ENCODE peak calls at places on chromosomes 13 and 19, in five cellular contexts. G is A549, S is fibroblast of lung, Y is mesendoderm, K is sigmoid colon. Z is an unnamed sample.
A peak's percentile ranks its signal among the peaks of the same experiment; 100 is the strongest.

GRCh38 chr13:48853381-48854102 is 122.2 kb upstream of the FNDC3A start:
- DNase-seq in Y (no peak), K (no peak), S (peak; percentile 56), G (no peak), Z (no peak)

GRCh38 chr13:76512676-76513277 is 373.4 kb downstream of the KCTD12 start:
- DNase-seq in G (peak; percentile 4), Y (no peak), K (no peak), S (peak; percentile 97), Z (no peak)

GRCh38 chr19:41928221-41928683 is at the start of gene ERFL:
- DNase-seq in G (no peak), S (no peak), K (no peak), Y (no peak), Z (no peak)

GRCh38 chr19:54009440-54009839 is 18.0 kb downstream of the CACNG6 start:
- DNase-seq in Y (no peak), S (no peak), K (no peak), G (peak; percentile 80), Z (no peak)

GRCh38 chr19:51107406-51108065 is 673 bp downstream of the CTU1 start:
- DNase-seq in K (no peak), S (peak; percentile 16), Y (peak; percentile 79), G (no peak), Z (no peak)

GRCh38 chr19:55070755-55071502 is 4.7 kb upstream of the EPS8L1 start:
- DNase-seq in G (peak; percentile 79), Y (no peak), K (no peak), S (peak; percentile 64), Z (no peak)

GRCh38 chr13:73924607-73925006 is 209.6 kb downstream of the KLF12 start:
- DNase-seq in S (no peak), Y (no peak), G (no peak), K (no peak), Z (no peak)

GRCh38 chr19:45715139-45715538 is 15.6 kb downstream of the FBXO46 start:
- DNase-seq in S (no peak), G (no peak), K (no peak), Y (no peak), Z (no peak)

GRCh38 chr13:64377606-64378005 is 2852.5 kb downstream of the PCDH9 start:
- DNase-seq in K (no peak), G (no peak), S (no peak), Y (no peak), Z (no peak)

GRCh38 chr19:35621708-35622107 is 7.1 kb upstream of the RBM42 start:
- DNase-seq in S (no peak), K (no peak), Y (no peak), G (no peak), Z (no peak)

GRCh38 chr13:112567161-112567862 is 20.6 kb downstream of the TUBGCP3 start:
- DNase-seq in S (peak; percentile 46), Y (no peak), K (no peak), G (no peak), Z (no peak)

GRCh38 chr19:5292843-5293606 is 47.6 kb downstream of the PTPRS start:
- DNase-seq in K (peak; percentile 86), G (peak; percentile 58), Y (peak; percentile 85), S (peak; percentile 70), Z (peak; percentile 81)

GRCh38 chr13:51785592-51786424 is 18.2 kb downstream of the DHRS12 start:
- DNase-seq in K (peak; percentile 80), Y (peak; percentile 80), S (peak; percentile 64), G (no peak), Z (no peak)

GRCh38 chr13:56720841-56721240 is 419.9 kb upstream of the PRR20A start:
- DNase-seq in K (no peak), Y (no peak), G (no peak), S (no peak), Z (no peak)

GRCh38 chr13:22506286-22506685 is 674.5 kb upstream of the SGCG start:
- DNase-seq in K (no peak), Y (no peak), G (no peak), S (peak; percentile 19), Z (no peak)

GRCh38 chr13:113836917-113837553 is 26.8 kb downstream of the GAS6 start:
- DNase-seq in K (peak; percentile 88), G (peak; percentile 92), S (peak; percentile 93), Y (no peak), Z (no peak)

GRCh38 chr13:112119192-112120030 is 52.5 kb downstream of the SOX1 start:
- DNase-seq in Y (no peak), K (peak; percentile 42), S (no peak), G (no peak), Z (no peak)

GRCh38 chr19:49389406-49389805 is 1.4 kb downstream of the KASH5 start:
- DNase-seq in S (no peak), G (no peak), K (no peak), Y (no peak), Z (no peak)

DNA sequence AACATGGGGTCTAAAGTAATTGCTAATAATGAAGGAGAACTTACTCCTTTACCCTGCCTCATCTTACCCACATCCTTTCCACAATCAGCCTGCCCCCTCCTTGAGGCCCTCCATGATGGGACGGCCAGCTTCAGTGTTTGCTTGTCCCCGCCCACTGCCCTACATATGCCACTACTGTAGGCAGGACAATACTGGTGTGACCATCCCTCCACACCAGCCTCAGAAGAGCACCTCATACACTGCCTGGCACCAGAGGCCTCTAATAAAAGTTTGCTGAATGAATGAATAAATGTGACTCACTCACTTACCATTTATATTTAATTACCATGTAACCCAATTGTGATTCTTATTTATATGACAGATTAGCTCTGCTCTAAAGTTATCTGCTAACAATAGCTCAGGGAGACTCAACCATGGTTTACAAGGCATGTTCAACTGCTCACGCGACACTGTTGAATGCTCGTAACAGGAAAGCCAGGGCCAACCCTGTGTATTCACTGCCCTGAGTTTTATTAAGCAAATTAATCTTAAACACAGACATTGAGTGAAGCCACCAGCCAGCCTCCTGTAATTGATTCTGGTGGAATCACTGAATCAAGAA is 65.9 kb upstream of the DOCK9 start:
- DNase-seq in K (no peak), G (no peak), S (no peak), Y (no peak), Z (no peak)
- H3K27ac ChIP-seq in K (no peak overlapping the region), G (no peak overlapping the region), S (no peak overlapping the region), Y (no peak overlapping the region), Z (no peak overlapping the region)

GRCh38 chr13:104171132-104171531 is 1104.9 kb upstream of the SLC10A2 start:
- DNase-seq in G (no peak), Y (no peak), K (no peak), S (no peak), Z (no peak)
- H3K27ac ChIP-seq in G (no peak overlapping the region), Y (no peak overlapping the region), K (no peak overlapping the region), S (no peak overlapping the region), Z (no peak overlapping the region)

GRCh38 chr13:46660408-46660807 is 107.4 kb downstream of the LRCH1 start:
- DNase-seq in G (no peak), S (no peak), K (no peak), Y (no peak), Z (no peak)

GRCh38 chr13:46654956-46655726 is 102.2 kb downstream of the LRCH1 start:
- DNase-seq in S (peak; percentile 57), Y (no peak), G (no peak), K (no peak), Z (no peak)

GRCh38 chr13:46659413-46660065 is 106.6 kb downstream of the LRCH1 start:
- DNase-seq in G (peak; percentile 63), Y (no peak), K (no peak), S (no peak), Z (no peak)

GRCh38 chr13:46655727-46656180 is 102.8 kb downstream of the LRCH1 start:
- DNase-seq in G (no peak), S (peak; percentile 55), K (no peak), Y (peak; percentile 69), Z (no peak)

GRCh38 chr13:46656786-46657185 is 103.8 kb downstream of the LRCH1 start:
- DNase-seq in G (no peak), Y (no peak), S (no peak), K (no peak), Z (no peak)
- H3K27ac ChIP-seq in G (no peak overlapping the region), Y (no peak overlapping the region), S (no peak overlapping the region), K (peak overlapping the region; percentile 76), Z (no peak overlapping the region)

DNA sequence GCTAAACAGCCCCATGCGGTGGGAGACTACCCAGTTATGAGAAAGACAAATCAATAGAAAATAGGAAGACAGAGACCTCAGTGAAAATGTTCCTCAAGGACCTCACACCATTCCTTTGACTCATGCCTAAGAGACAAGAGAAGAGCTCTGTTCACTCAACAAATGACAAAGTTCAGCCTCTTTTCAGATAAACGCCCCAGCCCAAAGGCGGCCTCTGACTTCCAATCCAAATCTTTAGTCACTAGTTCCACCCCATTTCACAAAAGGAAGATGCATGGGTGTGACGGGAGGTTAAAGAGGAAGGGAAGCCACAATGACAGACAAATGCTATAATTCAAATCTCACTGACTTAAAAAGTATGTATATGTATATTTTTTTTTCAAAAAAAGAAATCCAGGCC is 8.1 kb downstream of the CARS2 start:
- DNase-seq in Y (no peak), G (no peak), K (no peak), S (no peak), Z (no peak)
- H3K27ac ChIP-seq in Y (no peak overlapping the region), G (no peak overlapping the region), K (no peak overlapping the region), S (no peak overlapping the region), Z (no peak overlapping the region)

GRCh38 chr13:41012536-41012935 is 6.6 kb downstream of the ELF1 start:
- DNase-seq in G (no peak), Y (no peak), S (no peak), K (no peak), Z (no peak)
- H3K27ac ChIP-seq in G (no peak overlapping the region), Y (no peak overlapping the region), S (no peak overlapping the region), K (no peak overlapping the region), Z (no peak overlapping the region)

GRCh38 chr19:1445932-1446712 is 3.8 kb upstream of the APC2 start:
- DNase-seq in G (peak; percentile 52), Y (no peak), S (no peak), K (no peak), Z (peak; percentile 33)

GRCh38 chr19:1447944-1448343 is 2.0 kb upstream of the APC2 start:
- DNase-seq in S (no peak), G (no peak), Y (no peak), K (no peak), Z (no peak)

GRCh38 chr19:1445185-1445931 is 4.6 kb upstream of the APC2 start:
- DNase-seq in K (no peak), Y (peak; percentile 65), S (peak; percentile 36), G (peak; percentile 84), Z (no peak)

GRCh38 chr19:1446713-1447564 is 3.0 kb upstream of the APC2 start:
- DNase-seq in S (no peak), G (no peak), Y (no peak), K (no peak), Z (no peak)

GRCh38 chr19:1447565-1447903 is 2.4 kb upstream of the APC2 start:
- DNase-seq in K (no peak), Y (no peak), G (no peak), S (no peak), Z (no peak)
- H3K27ac ChIP-seq in K (no peak overlapping the region), Y (no peak overlapping the region), G (no peak overlapping the region), S (no peak overlapping the region), Z (no peak overlapping the region)

GRCh38 chr13:44155422-44156293 is 218.0 kb upstream of the SERP2 start:
- DNase-seq in Y (peak; percentile 59), G (no peak), K (peak; percentile 93), S (peak; percentile 56), Z (no peak)
- H3K27ac ChIP-seq in Y (no peak overlapping the region), G (peak overlapping the region; percentile 96), K (peak overlapping the region; percentile 77), S (no peak overlapping the region), Z (peak overlapping the region; percentile 52)

DNA sequence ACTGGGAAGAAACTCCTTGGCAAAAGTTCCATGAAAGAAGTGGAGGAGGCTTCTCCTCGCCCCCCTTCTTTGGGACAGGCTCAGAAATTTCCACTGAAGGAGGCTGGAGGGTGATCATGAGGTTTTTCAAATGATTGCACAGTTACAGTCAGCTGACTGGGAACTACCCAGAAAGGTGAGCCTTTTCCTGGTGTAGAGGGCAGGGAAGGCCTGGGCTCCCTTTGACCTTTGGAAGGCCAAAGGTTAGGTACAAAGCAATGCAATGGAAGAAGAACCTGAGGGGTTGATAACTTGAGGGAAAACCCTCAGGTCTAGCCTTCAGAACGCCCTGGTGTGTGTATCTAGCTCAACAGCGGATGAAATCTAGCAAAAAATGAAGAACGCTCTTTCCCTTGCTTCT is 50.1 kb upstream of the SLC15A1 start:
- DNase-seq in G (no peak), K (no peak), S (no peak), Y (no peak), Z (no peak)
- H3K27ac ChIP-seq in G (no peak overlapping the region), K (no peak overlapping the region), S (no peak overlapping the region), Y (no peak overlapping the region), Z (no peak overlapping the region)

Z was measured in caudate nucleus.